ENCODE peak calls at places on chromosome 2, in eight cellular contexts. X, F, Y, K, E, C, T and S are unnamed samples.

GRCh38 chr2:188303363-188304031 is 11.8 kb downstream of the GULP1 start:
- DNase-seq in K (no peak), X (no peak), Y (no peak), C (no peak), F (peak), T (no peak), E (no peak), S (peak)

GRCh38 chr2:60899230-60899891 is 18.0 kb downstream of the REL start:
- DNase-seq in Y (no peak), T (no peak), K (no peak), F (no peak), E (no peak), C (no peak), X (no peak), S (no peak)

GRCh38 chr2:117661619-117662018 is 152.9 kb upstream of the DDX18 start:
- DNase-seq in K (no peak), F (no peak), C (no peak), E (no peak), Y (no peak), T (no peak), X (no peak), S (no peak)

GRCh38 chr2:100405403-100406119 is 11.9 kb downstream of the CHST10 start:
- DNase-seq in F (no peak), C (no peak), Y (no peak), X (no peak), K (no peak), T (no peak), E (no peak), S (no peak)

GRCh38 chr2:109702250-109702985 is 88.3 kb downstream of the SOWAHC start:
- DNase-seq in C (no peak), F (no peak), E (peak), K (peak), Y (no peak), X (no peak), T (no peak), S (no peak)

GRCh38 chr2:185391571-185391970 is 347.0 kb upstream of the FSIP2 start:
- DNase-seq in C (no peak), X (no peak), K (no peak), F (no peak), T (no peak), Y (no peak), E (no peak), S (no peak)

GRCh38 chr2:152028182-152028862 is 70.5 kb downstream of the CACNB4 start:
- DNase-seq in T (no peak), C (no peak), X (no peak), Y (no peak), K (no peak), E (no peak), F (no peak), S (no peak)

GRCh38 chr2:101657787-101658186 is 39.7 kb upstream of the MAP4K4 start:
- DNase-seq in K (no peak), E (no peak), C (no peak), Y (no peak), X (no peak), T (no peak), F (peak), S (no peak)

GRCh38 chr2:165015052-165015642 is 59.8 kb upstream of the SLC38A11 start:
- DNase-seq in K (no peak), T (peak), F (peak), E (peak), C (peak), X (peak), Y (peak), S (peak)

GRCh38 chr2:75964646-75965045 is 253.9 kb upstream of the GCFC2 start:
- DNase-seq in X (no peak), T (no peak), Y (no peak), F (no peak), C (no peak), E (no peak), K (no peak), S (no peak)

GRCh38 chr2:85175369-85176299 is 42.4 kb downstream of the TCF7L1 start:
- DNase-seq in Y (no peak), X (no peak), T (no peak), E (peak), C (peak), F (no peak), K (peak), S (no peak)

GRCh38 chr2:187078297-187078696 is 229.3 kb upstream of the ZSWIM2 start:
- DNase-seq in Y (no peak), K (no peak), F (no peak), X (no peak), C (no peak), E (no peak), T (no peak), S (no peak)

GRCh38 chr2:171327043-171327496 is 106.7 kb downstream of the METTL8 start:
- DNase-seq in C (no peak), E (no peak), T (no peak), K (no peak), F (no peak), Y (no peak), X (no peak), S (no peak)

GRCh38 chr2:130912471-130912870 is 75.8 kb downstream of the ARHGEF4 start:
- DNase-seq in T (no peak), K (no peak), E (no peak), X (no peak), Y (no peak), C (no peak), F (no peak), S (no peak)

GRCh38 chr2:226403360-226403759 is 396.3 kb downstream of the IRS1 start:
- DNase-seq in F (no peak), C (no peak), K (no peak), E (no peak), T (no peak), X (no peak), Y (no peak), S (no peak)

GRCh38 chr2:40032650-40033319 is 253.7 kb upstream of the THUMPD2 start:
- DNase-seq in K (peak), T (no peak), Y (no peak), F (no peak), C (no peak), X (peak), E (no peak), S (no peak)

GRCh38 chr2:45435316-45435715 is 175.8 kb downstream of the SRBD1 start:
- DNase-seq in F (no peak), E (no peak), C (no peak), Y (no peak), X (peak), K (peak), T (no peak), S (no peak)

GRCh38 chr2:64250063-64250462 is 105.8 kb upstream of the PELI1 start:
- DNase-seq in E (no peak), T (no peak), F (no peak), X (no peak), C (no peak), K (no peak), Y (no peak), S (no peak)

GRCh38 chr2:46854260-46854659 is 61.3 kb downstream of the MCFD2 start:
- DNase-seq in X (no peak), E (peak), Y (no peak), F (no peak), K (no peak), C (no peak), T (no peak), S (no peak)

GRCh38 chr2:85269959-85270358 is 57.8 kb downstream of the TGOLN2 start:
- DNase-seq in C (no peak), T (no peak), F (no peak), K (no peak), Y (no peak), X (no peak), E (no peak), S (no peak)

GRCh38 chr2:74862268-74862964 is 28.5 kb downstream of the HK2 start:
- DNase-seq in E (no peak), X (no peak), T (no peak), K (no peak), C (no peak), Y (no peak), F (no peak), S (no peak)

GRCh38 chr2:71800106-71800809 is 346.9 kb downstream of the DYSF start:
- DNase-seq in F (no peak), E (no peak), C (no peak), Y (no peak), X (no peak), T (no peak), K (no peak), S (no peak)